ENCODE peak calls at places on chromosomes 12 and 14, in five cellular contexts. One of them, this sample, is unnamed.

GRCh38 chr14:104710071-104710735 is 13.8 kb upstream of the ADSS1 start:
- DNase-seq in transverse colon: no peak
- DNase-seq in cardiac fibroblast: no peak
- DNase-seq in suprapubic skin: no peak
- DNase-seq in psoas muscle: no peak
- DNase-seq in this sample: no peak

GRCh38 chr12:52232233-52232915 is 669 bp upstream of the KRT7 start:
- DNase-seq in transverse colon: no peak
- DNase-seq in cardiac fibroblast: no peak
- DNase-seq in suprapubic skin: no peak
- DNase-seq in psoas muscle: no peak
- DNase-seq in this sample: no peak

GRCh38 chr12:20212658-20213387 is 155.5 kb upstream of the PDE3A start:
- DNase-seq in transverse colon: peak
- DNase-seq in cardiac fibroblast: peak
- DNase-seq in suprapubic skin: peak
- DNase-seq in psoas muscle: peak
- DNase-seq in this sample: peak

GRCh38 chr12:94615284-94616216 is 34.8 kb downstream of the TMCC3 start:
- DNase-seq in transverse colon: peak
- DNase-seq in cardiac fibroblast: peak
- DNase-seq in suprapubic skin: no peak
- DNase-seq in psoas muscle: peak
- DNase-seq in this sample: no peak

GRCh38 chr14:99466719-99467118 is 13.9 kb downstream of the SETD3 start:
- DNase-seq in transverse colon: no peak
- DNase-seq in cardiac fibroblast: no peak
- DNase-seq in suprapubic skin: no peak
- DNase-seq in psoas muscle: no peak
- DNase-seq in this sample: no peak

GRCh38 chr12:104458645-104459555 is 2.2 kb downstream of the CHST11 start:
- DNase-seq in transverse colon: peak
- DNase-seq in cardiac fibroblast: peak
- DNase-seq in suprapubic skin: no peak
- DNase-seq in psoas muscle: no peak
- DNase-seq in this sample: no peak

GRCh38 chr14:93999573-93999972 is 2.5 kb downstream of the CCDC197 start:
- DNase-seq in transverse colon: no peak
- DNase-seq in cardiac fibroblast: no peak
- DNase-seq in suprapubic skin: no peak
- DNase-seq in psoas muscle: no peak
- DNase-seq in this sample: no peak

GRCh38 chr14:61502459-61503093 is 181.2 kb downstream of the PRKCH start:
- DNase-seq in transverse colon: no peak
- DNase-seq in cardiac fibroblast: peak
- DNase-seq in suprapubic skin: no peak
- DNase-seq in psoas muscle: no peak
- DNase-seq in this sample: no peak

GRCh38 chr12:57385586-57385985 is 45.3 kb downstream of the R3HDM2 start:
- DNase-seq in transverse colon: no peak
- DNase-seq in cardiac fibroblast: no peak
- DNase-seq in suprapubic skin: no peak
- DNase-seq in psoas muscle: no peak
- DNase-seq in this sample: no peak

GRCh38 chr14:50389668-50390441 is 6.8 kb downstream of the CDKL1 start:
- DNase-seq in transverse colon: no peak
- DNase-seq in cardiac fibroblast: no peak
- DNase-seq in suprapubic skin: no peak
- DNase-seq in psoas muscle: no peak
- DNase-seq in this sample: no peak

GRCh38 chr12:25789520-25789919 is 169.0 kb upstream of the RASSF8 start:
- DNase-seq in transverse colon: no peak
- DNase-seq in cardiac fibroblast: peak
- DNase-seq in suprapubic skin: no peak
- DNase-seq in psoas muscle: no peak
- DNase-seq in this sample: no peak

GRCh38 chr12:131775904-131776889 is 52.0 kb upstream of the MMP17 start:
- DNase-seq in transverse colon: no peak
- DNase-seq in cardiac fibroblast: no peak
- DNase-seq in suprapubic skin: no peak
- DNase-seq in psoas muscle: no peak
- DNase-seq in this sample: no peak

GRCh38 chr12:13817131-13817530 is 164.3 kb downstream of the GRIN2B start:
- DNase-seq in transverse colon: no peak
- DNase-seq in cardiac fibroblast: no peak
- DNase-seq in suprapubic skin: no peak
- DNase-seq in psoas muscle: peak
- DNase-seq in this sample: no peak

GRCh38 chr14:20477211-20477876 is 8.1 kb downstream of the PNP start:
- DNase-seq in transverse colon: no peak
- DNase-seq in cardiac fibroblast: peak
- DNase-seq in suprapubic skin: no peak
- DNase-seq in psoas muscle: no peak
- DNase-seq in this sample: no peak

GRCh38 chr12:74598819-74599218 is 61.2 kb downstream of the ATXN7L3B start:
- DNase-seq in transverse colon: no peak
- DNase-seq in cardiac fibroblast: peak
- DNase-seq in suprapubic skin: no peak
- DNase-seq in psoas muscle: no peak
- DNase-seq in this sample: no peak

GRCh38 chr14:77458249-77458950 is 507 bp downstream of the AHSA1 start:
- DNase-seq in transverse colon: peak
- DNase-seq in cardiac fibroblast: peak
- DNase-seq in suprapubic skin: no peak
- DNase-seq in psoas muscle: no peak
- DNase-seq in this sample: no peak

GRCh38 chr12:68317047-68317667 is 15.0 kb downstream of the MDM1 start:
- DNase-seq in transverse colon: peak
- DNase-seq in cardiac fibroblast: peak
- DNase-seq in suprapubic skin: no peak
- DNase-seq in psoas muscle: no peak
- DNase-seq in this sample: no peak

GRCh38 chr14:54818201-54819133 is 84.2 kb downstream of the GCH1 start:
- DNase-seq in transverse colon: peak
- DNase-seq in cardiac fibroblast: peak
- DNase-seq in suprapubic skin: no peak
- DNase-seq in psoas muscle: no peak
- DNase-seq in this sample: no peak

GRCh38 chr14:104563191-104563741 is 16.3 kb upstream of the C14orf180 start:
- DNase-seq in transverse colon: no peak
- DNase-seq in cardiac fibroblast: no peak
- DNase-seq in suprapubic skin: no peak
- DNase-seq in psoas muscle: no peak
- DNase-seq in this sample: no peak

GRCh38 chr12:132286912-132287311 is 42.5 kb downstream of the GALNT9 start:
- DNase-seq in transverse colon: no peak
- DNase-seq in cardiac fibroblast: peak
- DNase-seq in suprapubic skin: no peak
- DNase-seq in psoas muscle: peak
- DNase-seq in this sample: no peak

GRCh38 chr12:70853326-70853725 is 67.2 kb downstream of the PTPRR start:
- DNase-seq in transverse colon: no peak
- DNase-seq in cardiac fibroblast: peak
- DNase-seq in suprapubic skin: no peak
- DNase-seq in psoas muscle: no peak
- DNase-seq in this sample: no peak

GRCh38 chr14:104604461-104605449 is at the start of gene TMEM179:
- DNase-seq in transverse colon: no peak
- DNase-seq in cardiac fibroblast: peak
- DNase-seq in suprapubic skin: peak
- DNase-seq in psoas muscle: no peak
- DNase-seq in this sample: peak

GRCh38 chr12:53123578-53124351 is 20.5 kb downstream of the SOAT2 start:
- DNase-seq in transverse colon: no peak
- DNase-seq in cardiac fibroblast: peak
- DNase-seq in suprapubic skin: no peak
- DNase-seq in psoas muscle: no peak
- DNase-seq in this sample: no peak

GRCh38 chr12:109863961-109864712 is 16.2 kb downstream of the GLTP start:
- DNase-seq in transverse colon: peak
- DNase-seq in cardiac fibroblast: peak
- DNase-seq in suprapubic skin: no peak
- DNase-seq in psoas muscle: no peak
- DNase-seq in this sample: no peak

GRCh38 chr12:11814362-11814761 is 164.9 kb downstream of the ETV6 start:
- DNase-seq in transverse colon: no peak
- DNase-seq in cardiac fibroblast: peak
- DNase-seq in suprapubic skin: no peak
- DNase-seq in psoas muscle: no peak
- DNase-seq in this sample: no peak

GRCh38 chr14:56797003-56797568 is 13.2 kb downstream of the OTX2 start:
- DNase-seq in transverse colon: no peak
- DNase-seq in cardiac fibroblast: no peak
- DNase-seq in suprapubic skin: no peak
- DNase-seq in psoas muscle: no peak
- DNase-seq in this sample: no peak

GRCh38 chr12:127964717-127965116 is 302.3 kb upstream of the TMEM132C start:
- DNase-seq in transverse colon: no peak
- DNase-seq in cardiac fibroblast: no peak
- DNase-seq in suprapubic skin: no peak
- DNase-seq in psoas muscle: no peak
- DNase-seq in this sample: no peak
- TF ChIP-seq CTCF in transverse colon: no peak
- TF ChIP-seq CTCF in cardiac fibroblast: no peak
- TF ChIP-seq CTCF in suprapubic skin: no peak
- TF ChIP-seq CTCF in psoas muscle: no peak
- TF ChIP-seq CTCF in this sample: no peak

GRCh38 chr12:100163416-100164152 is 20.9 kb upstream of the BLTP3B start:
- DNase-seq in transverse colon: peak
- DNase-seq in cardiac fibroblast: peak
- DNase-seq in suprapubic skin: peak
- DNase-seq in psoas muscle: peak
- DNase-seq in this sample: peak
- TF ChIP-seq CTCF in transverse colon: peak
- TF ChIP-seq CTCF in cardiac fibroblast: peak
- TF ChIP-seq CTCF in suprapubic skin: no peak
- TF ChIP-seq CTCF in psoas muscle: peak
- TF ChIP-seq CTCF in this sample: peak

DNA sequence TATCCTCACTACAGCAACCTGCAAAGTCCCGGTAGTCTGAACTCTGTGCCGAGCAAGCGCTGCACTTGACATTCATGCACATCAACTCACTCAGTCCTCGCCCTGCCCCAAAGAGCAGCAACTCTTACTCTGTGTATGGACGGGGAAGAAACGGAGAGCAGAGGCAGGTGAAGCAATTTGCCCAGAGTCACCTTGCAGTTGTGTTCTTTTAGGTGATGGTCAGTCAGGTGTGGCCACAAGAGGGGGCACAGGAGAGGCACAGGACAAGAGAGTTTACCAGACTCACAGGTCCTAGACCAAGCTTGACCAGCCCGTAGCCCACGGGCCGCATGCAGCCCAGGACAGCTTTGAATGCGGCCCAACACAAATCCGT is 39.1 kb downstream of the TSPAN11 start:
- DNase-seq in transverse colon: no peak
- DNase-seq in cardiac fibroblast: no peak
- DNase-seq in suprapubic skin: no peak
- DNase-seq in psoas muscle: no peak
- DNase-seq in this sample: no peak
- TF ChIP-seq CTCF in transverse colon: no peak
- TF ChIP-seq CTCF in cardiac fibroblast: peak
- TF ChIP-seq CTCF in suprapubic skin: no peak
- TF ChIP-seq CTCF in psoas muscle: peak
- TF ChIP-seq CTCF in this sample: no peak

GRCh38 chr12:58804749-58805148 is 115.6 kb downstream of the LRIG3 start:
- DNase-seq in transverse colon: no peak
- DNase-seq in cardiac fibroblast: no peak
- DNase-seq in suprapubic skin: no peak
- DNase-seq in psoas muscle: no peak
- DNase-seq in this sample: no peak
- TF ChIP-seq CTCF in transverse colon: no peak
- TF ChIP-seq CTCF in cardiac fibroblast: peak
- TF ChIP-seq CTCF in suprapubic skin: no peak
- TF ChIP-seq CTCF in psoas muscle: no peak
- TF ChIP-seq CTCF in this sample: no peak